ENCODE peak calls at places on chromosomes 11 and 22, in six cellular contexts. Z, M, S, Q, A and O are unnamed samples.

GRCh38 chr11:120516461-120517389 is 5.2 kb downstream of the GRIK4 start:
- DNase-seq in Z (no peak), M (no peak), S (no peak), Q (no peak), A (no peak), O (no peak)

GRCh38 chr11:101915811-101916291 is 471 bp downstream of the ANGPTL5 start:
- DNase-seq in Z (no peak), M (no peak), S (no peak), Q (no peak), A (no peak), O (peak)

GRCh38 chr11:94968334-94968958 is 4.9 kb downstream of the CWC15 start:
- DNase-seq in Z (no peak), M (no peak), S (no peak), Q (no peak), A (no peak), O (peak)

GRCh38 chr11:35995872-35996271 is 52.0 kb downstream of the LDLRAD3 start:
- DNase-seq in Z (no peak), M (no peak), S (no peak), Q (no peak), A (no peak), O (no peak)

GRCh38 chr11:87666730-87667129 is 508.5 kb downstream of the RAB38 start:
- DNase-seq in Z (no peak), M (no peak), S (no peak), Q (no peak), A (no peak), O (no peak)

GRCh38 chr11:86014221-86014620 is 54.7 kb downstream of the PICALM start:
- DNase-seq in Z (no peak), M (no peak), S (no peak), Q (no peak), A (no peak), O (no peak)

GRCh38 chr11:4191031-4191571 is 96.5 kb downstream of the RRM1 start:
- DNase-seq in Z (no peak), M (no peak), S (no peak), Q (no peak), A (no peak), O (no peak)

GRCh38 chr11:7319501-7319900 is 67.8 kb downstream of the SYT9 start:
- DNase-seq in Z (no peak), M (no peak), S (no peak), Q (no peak), A (no peak), O (no peak)

GRCh38 chr11:119489087-119489486 is 66.1 kb upstream of the THY1 start:
- DNase-seq in Z (no peak), M (peak), S (no peak), Q (no peak), A (no peak), O (no peak)

DNA sequence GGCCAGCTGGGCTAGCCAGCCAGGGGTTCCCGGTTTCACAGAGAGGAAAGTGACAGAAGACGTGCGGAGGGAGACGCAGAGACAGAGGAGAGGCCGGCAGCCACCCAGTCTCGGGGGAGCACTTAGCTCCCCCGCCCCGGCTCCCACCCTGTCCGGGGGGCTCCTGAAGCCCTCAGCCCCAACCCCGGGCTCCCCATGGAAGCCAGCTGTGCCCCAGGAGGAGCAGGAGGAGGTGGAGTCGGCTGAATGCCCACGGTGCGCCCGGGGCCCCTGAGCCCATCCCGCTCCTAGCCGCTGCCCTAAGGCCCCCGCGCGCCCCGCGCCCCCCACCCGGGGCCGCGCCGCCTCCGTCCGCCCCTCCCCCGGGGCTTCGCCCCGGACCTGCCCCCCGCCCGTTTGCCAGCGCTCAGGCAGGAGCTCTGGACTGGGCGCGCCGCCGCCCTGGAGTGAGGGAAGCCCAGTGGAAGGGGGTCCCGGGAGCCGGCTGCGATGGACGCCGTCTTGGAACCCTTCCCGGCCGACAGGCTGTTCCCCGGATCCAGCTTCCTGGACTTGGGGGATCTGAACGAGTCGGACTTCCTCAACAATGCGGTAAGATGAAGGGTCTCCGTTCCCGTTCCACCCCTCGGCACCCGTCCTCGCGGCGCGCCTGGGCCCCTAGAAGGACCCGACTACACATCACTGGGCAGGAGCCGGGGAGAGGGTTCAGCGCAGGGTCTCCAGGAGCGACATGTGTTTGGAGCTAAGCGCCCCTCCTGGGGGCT is at the start of gene CREB3L1:
- DNase-seq in Z (peak), M (peak), S (no peak), Q (no peak), A (no peak), O (peak)
- TF ChIP-seq POLR2A in Z (no peak), M (peak), S (no peak), Q (no peak), A (no peak), O (no peak)

GRCh38 chr11:71499125-71499524 is 27.9 kb upstream of the KRTAP5-7 start:
- DNase-seq in Z (no peak), M (no peak), S (no peak), Q (no peak), A (no peak), O (peak)
- H3K4me3 ChIP-seq in Z (no peak), M (no peak), S (no peak), Q (no peak), A (no peak), O (no peak)

DNA sequence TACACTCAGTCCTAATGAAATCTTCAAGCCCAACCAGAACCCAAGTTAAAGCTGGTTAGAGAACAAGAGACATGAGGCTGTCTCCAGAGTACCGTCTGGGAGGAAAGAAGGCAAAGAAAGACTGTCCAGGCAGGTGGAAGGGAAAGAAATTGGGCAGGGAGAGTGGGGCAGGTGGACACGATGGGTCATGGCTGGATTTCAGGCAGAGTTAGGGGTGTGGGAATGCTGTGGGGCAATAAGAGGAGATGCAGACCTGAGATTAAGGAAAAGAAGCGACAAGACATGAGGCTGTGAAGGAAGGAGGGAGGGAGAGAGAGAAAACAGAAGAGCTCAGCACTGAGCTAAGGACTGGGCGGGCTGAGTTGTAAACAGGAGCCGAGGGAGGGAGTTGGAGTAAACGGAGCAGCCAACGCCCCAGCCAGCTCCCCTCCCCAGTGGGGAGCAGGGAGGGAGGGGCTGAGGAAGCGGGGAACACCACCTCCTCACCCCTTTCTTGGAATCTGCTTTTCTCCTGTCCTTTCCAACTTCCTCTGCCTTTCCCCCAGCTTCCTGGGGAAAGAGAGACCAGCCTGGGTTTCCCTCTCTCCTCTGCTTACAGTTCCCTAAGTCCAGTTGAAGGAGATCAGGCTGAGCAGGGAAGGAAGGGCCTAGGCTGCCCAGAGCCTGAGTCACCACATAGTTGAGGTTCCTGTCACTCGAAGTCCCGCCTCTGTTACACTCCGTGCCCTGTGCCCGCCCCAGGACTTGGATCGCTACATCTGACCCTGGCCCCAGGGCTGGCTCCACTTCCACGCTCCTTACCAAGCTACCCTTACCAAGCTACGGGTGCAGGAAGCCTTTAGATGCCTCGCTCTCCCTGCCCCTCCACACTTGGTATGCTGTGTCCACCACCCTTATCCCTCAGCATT is 6.6 kb upstream of the AHNAK start:
- DNase-seq in Z (peak), M (peak), S (no peak), Q (peak), A (peak), O (peak)
- TF ChIP-seq POLR2A in Z (peak), M (peak), S (no peak), Q (peak), A (peak), O (no peak)

GRCh38 chr11:129209891-129210830 is 18.0 kb upstream of the ARHGAP32 start:
- DNase-seq in Z (no peak), M (no peak), S (no peak), Q (no peak), A (no peak), O (no peak)

GRCh38 chr11:129208863-129209262 is 16.7 kb upstream of the ARHGAP32 start:
- DNase-seq in Z (no peak), M (no peak), S (no peak), Q (no peak), A (no peak), O (no peak)

GRCh38 chr11:129210831-129211181 is 18.7 kb upstream of the ARHGAP32 start:
- DNase-seq in Z (no peak), M (no peak), S (no peak), Q (no peak), A (no peak), O (peak)

GRCh38 chr11:129213261-129213660 is 21.1 kb upstream of the ARHGAP32 start:
- DNase-seq in Z (no peak), M (no peak), S (no peak), Q (no peak), A (no peak), O (no peak)

DNA sequence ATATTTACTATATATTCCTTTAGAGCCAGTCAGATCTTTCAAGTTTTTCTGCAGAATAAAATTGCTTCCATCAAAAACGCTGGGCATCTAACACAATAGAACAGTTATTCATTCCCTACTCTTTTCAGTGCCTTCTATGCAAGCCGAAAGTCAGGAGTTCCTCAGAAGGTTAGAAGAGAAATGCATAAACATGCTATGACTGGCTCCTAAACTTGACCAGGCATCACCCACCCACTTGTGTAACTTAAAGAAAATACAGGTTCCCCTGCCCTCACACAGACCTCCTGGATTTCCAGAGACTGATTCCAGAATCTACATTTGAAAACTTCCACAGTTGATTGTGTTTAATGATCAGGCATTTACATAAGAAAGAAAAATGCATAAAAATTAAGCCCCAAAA is 19.3 kb upstream of the ARHGAP32 start:
- DNase-seq in Z (no peak), M (no peak), S (no peak), Q (no peak), A (no peak), O (no peak)
- H3K4me3 ChIP-seq in Z (no peak), M (no peak), S (no peak), Q (no peak), A (no peak), O (no peak)

GRCh38 chr22:38796262-38796957 is 2.5 kb upstream of the DNAL4 start:
- DNase-seq in Z (no peak), M (no peak), S (no peak), Q (no peak), A (no peak), O (no peak)

GRCh38 chr22:38795569-38795968 is 1.6 kb upstream of the DNAL4 start:
- DNase-seq in Z (no peak), M (no peak), S (no peak), Q (no peak), A (no peak), O (no peak)

GRCh38 chr22:38789606-38790005 is 4.3 kb downstream of the DNAL4 start:
- DNase-seq in Z (no peak), M (no peak), S (no peak), Q (no peak), A (no peak), O (no peak)

GRCh38 chr22:38792833-38793232 is 1.1 kb downstream of the DNAL4 start:
- DNase-seq in Z (no peak), M (no peak), S (no peak), Q (no peak), A (no peak), O (peak)

GRCh38 chr22:38793721-38794466 is at the start of gene DNAL4:
- DNase-seq in Z (peak), M (peak), S (peak), Q (peak), A (peak), O (peak)
- TF ChIP-seq POLR2A in Z (peak), M (peak), S (no peak), Q (no peak), A (no peak), O (no peak)

DNA sequence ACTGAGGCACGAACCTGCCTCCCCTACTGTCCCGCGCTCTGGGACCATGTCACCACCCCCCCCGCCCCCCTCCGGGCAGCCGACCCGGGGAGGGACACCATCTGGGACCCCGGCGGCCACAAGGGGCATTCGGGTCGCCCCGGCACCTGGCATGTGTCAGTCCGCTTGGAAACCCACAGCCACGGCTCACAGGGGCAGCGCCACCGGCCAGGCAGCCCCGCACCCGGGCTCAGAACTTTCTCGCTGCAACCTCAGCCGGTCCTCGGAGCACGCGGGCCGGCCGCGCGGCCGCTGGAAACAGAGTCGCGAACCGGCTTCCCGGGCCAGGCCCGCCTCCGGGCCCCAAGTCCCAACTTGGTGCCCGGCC is 159.9 kb upstream of the GRK3 start:
- DNase-seq in Z (no peak), M (no peak), S (no peak), Q (no peak), A (no peak), O (peak)
- H3K4me3 ChIP-seq in Z (peak), M (peak), S (peak), Q (peak), A (peak), O (peak)

GRCh38 chr22:41091139-41092022 is 1.0 kb upstream of the EP300 start:
- DNase-seq in Z (peak), M (peak), S (peak), Q (peak), A (peak), O (peak)

GRCh38 chr22:41094036-41094435 is 1.6 kb downstream of the EP300 start:
- DNase-seq in Z (no peak), M (peak), S (no peak), Q (no peak), A (no peak), O (peak)

GRCh38 chr22:41092847-41093371 is 517 bp downstream of the EP300 start:
- DNase-seq in Z (no peak), M (peak), S (no peak), Q (no peak), A (no peak), O (peak)

GRCh38 chr22:41096391-41096790 is 4.0 kb downstream of the EP300 start:
- DNase-seq in Z (no peak), M (no peak), S (no peak), Q (no peak), A (no peak), O (no peak)

DNA sequence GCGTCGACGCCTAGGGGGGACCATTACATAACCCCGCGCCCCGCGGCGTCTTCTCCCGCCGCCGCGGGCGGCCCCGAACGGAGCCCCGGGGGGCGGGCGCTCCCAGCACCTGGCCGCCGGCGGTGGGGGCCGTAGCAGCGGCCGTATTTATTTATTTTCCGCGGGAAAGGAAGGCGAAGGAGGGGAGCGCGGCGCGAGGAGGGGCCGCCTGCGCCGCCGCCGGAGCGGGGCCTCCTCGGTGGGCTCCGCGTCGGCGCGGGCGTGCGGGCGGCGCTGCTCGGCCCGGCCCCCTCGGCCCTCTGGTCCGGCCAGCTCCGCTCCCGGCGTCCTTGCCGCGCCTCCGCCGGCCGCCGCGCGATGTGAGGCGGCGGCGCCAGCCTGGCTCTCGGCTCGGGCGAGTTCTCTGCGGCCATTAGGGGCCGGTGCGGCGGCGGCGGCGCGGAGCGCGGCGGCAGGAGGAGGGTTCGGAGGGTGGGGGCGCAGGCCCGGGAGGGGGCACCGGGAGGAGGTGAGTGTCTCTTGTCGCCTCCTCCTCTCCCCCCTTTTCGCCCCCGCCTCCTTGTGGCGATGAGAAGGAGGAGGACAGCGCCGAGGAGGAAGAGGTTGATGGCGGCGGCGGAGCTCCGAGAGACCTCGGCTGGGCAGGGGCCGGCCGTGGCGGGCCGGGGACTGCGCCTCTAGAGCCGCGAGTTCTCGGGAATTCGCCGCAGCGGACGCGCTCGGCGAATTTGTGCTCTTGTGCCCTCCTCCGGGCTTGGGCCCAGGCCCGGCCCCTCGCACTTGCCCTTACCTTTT is at the start of gene EP300:
- DNase-seq in Z (peak), M (peak), S (peak), Q (no peak), A (peak), O (peak)
- TF ChIP-seq POLR2A in Z (peak), M (peak), S (no peak), Q (peak), A (peak), O (peak)

GRCh38 chr22:29581799-29582198 is 886 bp upstream of the NIPSNAP1 start:
- DNase-seq in Z (no peak), M (peak), S (no peak), Q (no peak), A (no peak), O (no peak)
- H3K4me3 ChIP-seq in Z (no peak), M (peak), S (peak), Q (no peak), A (no peak), O (peak)

DNA sequence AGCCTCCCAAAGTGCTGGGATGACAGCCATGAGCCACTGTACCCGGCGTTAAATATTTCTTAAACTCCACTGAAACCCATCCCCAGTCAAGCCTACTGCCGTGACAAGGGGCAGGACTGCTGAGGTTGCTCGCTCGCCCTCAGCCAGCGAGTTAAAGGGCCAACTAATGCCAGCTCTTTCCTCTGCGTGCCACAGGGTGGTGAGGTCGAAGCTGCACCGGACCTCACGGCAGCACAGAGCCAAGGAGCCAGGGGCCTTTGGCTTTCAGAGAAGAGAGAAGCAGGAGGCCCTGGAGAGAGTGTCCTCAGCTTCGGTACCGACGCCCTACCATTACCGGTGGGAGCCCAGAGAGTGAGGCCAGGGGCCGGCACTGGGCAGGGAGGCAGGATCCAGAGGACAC is 12.8 kb downstream of the ARFGAP2 start:
- DNase-seq in Z (no peak), M (no peak), S (no peak), Q (no peak), A (no peak), O (no peak)
- TF ChIP-seq POLR2A in Z (no peak), M (no peak), S (no peak), Q (no peak), A (no peak), O (no peak)

GRCh38 chr11:116869610-116870009 is 32.2 kb upstream of the APOA1 start:
- DNase-seq in Z (no peak), M (no peak), S (no peak), Q (no peak), A (no peak), O (no peak)
- H3K4me3 ChIP-seq in Z (no peak), M (no peak), S (no peak), Q (no peak), A (no peak), O (no peak)